ENCODE peak calls at places on chromosome 18, in seven cellular contexts. K is body of pancreas, E is heart left ventricle, Y is spleen, Z is breast epithelium, L is neural progenitor cell, H is esophagus squamous epithelium. W is an unnamed sample.

GRCh38 chr18:42614619-42615293 is 500.7 kb downstream of the RIT2 start:
- DNase-seq in K (no peak), E (peak), Y (no peak), Z (no peak), L (no peak), H (no peak), W (no peak)

GRCh38 chr18:75275226-75275625 is 64.6 kb downstream of the TSHZ1 start:
- DNase-seq in K (no peak), E (no peak), Y (no peak), Z (no peak), L (no peak), H (no peak), W (no peak)

GRCh38 chr18:10081477-10081876 is 167.7 kb downstream of the VAPA start:
- DNase-seq in K (no peak), E (no peak), Y (no peak), Z (no peak), L (no peak), H (no peak), W (no peak)

GRCh38 chr18:10142056-10142455 is 228.2 kb downstream of the VAPA start:
- DNase-seq in K (no peak), E (no peak), Y (no peak), Z (no peak), L (no peak), H (no peak), W (no peak)

GRCh38 chr18:55404811-55405654 is 183.0 kb downstream of the TCF4 start:
- DNase-seq in K (no peak), E (no peak), Y (no peak), Z (no peak), L (no peak), H (no peak), W (no peak)

GRCh38 chr18:54812885-54813284 is 15.4 kb upstream of the RAB27B start:
- DNase-seq in K (no peak), E (no peak), Y (no peak), Z (no peak), L (no peak), H (no peak), W (no peak)

GRCh38 chr18:615773-616172 is 19.0 kb downstream of the CLUL1 start:
- DNase-seq in K (peak), E (no peak), Y (no peak), Z (no peak), L (no peak), H (no peak), W (no peak)

GRCh38 chr18:47881752-47882455 is 48.6 kb downstream of the SMAD2 start:
- DNase-seq in K (no peak), E (no peak), Y (no peak), Z (no peak), L (no peak), H (no peak), W (no peak)

GRCh38 chr18:77702686-77703085 is 453.0 kb downstream of the GALR1 start:
- DNase-seq in K (no peak), E (no peak), Y (no peak), Z (no peak), L (peak), H (no peak), W (peak)

GRCh38 chr18:13660510-13660909 is 65.8 kb downstream of the FAM210A start:
- DNase-seq in K (no peak), E (no peak), Y (no peak), Z (no peak), L (no peak), H (no peak), W (no peak)

GRCh38 chr18:11676867-11677266 is 12.2 kb upstream of the GNAL start:
- DNase-seq in K (no peak), E (no peak), Y (no peak), Z (no peak), L (no peak), H (no peak), W (no peak)

GRCh38 chr18:32326450-32327309 is 136.8 kb downstream of the MEP1B start:
- DNase-seq in K (no peak), E (no peak), Y (no peak), Z (no peak), L (no peak), H (no peak), W (no peak)

GRCh38 chr18:34114996-34115395 is 109.7 kb downstream of the NOL4 start:
- DNase-seq in K (no peak), E (no peak), Y (no peak), Z (no peak), L (no peak), H (no peak), W (no peak)

GRCh38 chr18:77148289-77148688 is 15.7 kb upstream of the MBP start:
- DNase-seq in K (no peak), E (no peak), Y (no peak), Z (no peak), L (no peak), H (no peak), W (no peak)

GRCh38 chr18:68733693-68734092 is 18.8 kb upstream of the TMX3 start:
- DNase-seq in K (no peak), E (no peak), Y (no peak), Z (no peak), L (no peak), H (no peak), W (no peak)

GRCh38 chr18:22493940-22494339 is 76.2 kb upstream of the CTAGE1 start:
- DNase-seq in K (no peak), E (no peak), Y (no peak), Z (no peak), L (no peak), H (no peak), W (no peak)
- H3K27ac ChIP-seq in K (no peak), E (peak), Y (no peak), Z (no peak), L (no peak), H (no peak), W (no peak)

GRCh38 chr18:61322265-61322873 is 10.9 kb upstream of the CDH20 start:
- DNase-seq in K (peak), E (peak), Y (peak), Z (no peak), L (peak), H (no peak), W (peak)
- TF ChIP-seq CTCF in K (peak), E (peak), Y (peak), Z (peak), L (peak), H (peak), W (peak)

DNA sequence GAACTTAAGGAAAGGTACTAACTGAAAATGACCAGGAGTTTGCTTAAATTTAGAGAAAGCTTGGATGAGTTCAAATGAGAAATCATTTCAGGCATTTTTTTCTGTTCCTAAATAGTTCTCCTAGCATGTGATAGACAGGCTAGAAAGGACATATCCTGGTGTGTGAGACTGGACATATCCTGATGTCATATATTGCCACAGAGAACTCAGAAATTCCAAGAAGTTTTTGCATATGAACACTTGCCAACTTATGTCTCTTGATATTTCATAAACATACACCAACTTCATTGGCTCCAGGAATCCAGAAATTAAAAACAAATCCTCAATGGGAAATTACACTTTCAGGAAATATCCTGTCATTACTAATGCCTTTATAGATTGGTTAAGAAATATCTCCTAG is 2.9 kb upstream of the SERPINB4 start:
- DNase-seq in K (no peak), E (no peak), Y (no peak), Z (no peak), L (no peak), H (no peak), W (no peak)
- H3K27ac ChIP-seq in K (no peak), E (no peak), Y (no peak), Z (no peak), L (no peak), H (no peak), W (no peak)

DNA sequence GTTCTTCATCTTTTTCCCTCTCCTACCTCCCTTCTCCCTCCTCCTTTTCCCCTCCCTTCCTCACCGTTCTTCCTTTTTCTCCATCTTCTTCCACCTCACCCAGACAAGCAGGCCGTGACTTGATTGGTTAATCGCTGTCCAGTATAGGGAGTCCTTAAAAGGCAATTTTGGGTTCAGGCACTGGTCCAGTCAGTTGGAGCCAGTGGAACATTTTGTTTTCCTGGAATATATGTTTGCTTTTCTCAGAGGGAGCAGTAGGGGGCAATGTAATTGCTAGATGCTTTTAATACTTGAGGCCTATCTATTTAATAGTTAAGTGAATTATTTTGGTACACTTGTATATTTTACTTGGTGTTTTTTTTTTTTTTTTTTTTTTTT is 15.0 kb downstream of the ELAC1 start:
- DNase-seq in K (no peak), E (no peak), Y (no peak), Z (no peak), L (no peak), H (no peak), W (no peak)
- TF ChIP-seq CTCF in K (no peak), E (peak), Y (no peak), Z (no peak), L (no peak), H (no peak), W (no peak)

GRCh38 chr18:58247363-58247834 is 203.4 kb downstream of the NEDD4L start:
- DNase-seq in K (no peak), E (peak), Y (no peak), Z (no peak), L (peak), H (no peak), W (no peak)
- H3K27ac ChIP-seq in K (peak), E (peak), Y (no peak), Z (peak), L (no peak), H (peak), W (peak)

GRCh38 chr18:45284174-45284573 is 331.1 kb upstream of the SLC14A2 start:
- DNase-seq in K (no peak), E (no peak), Y (no peak), Z (no peak), L (no peak), H (no peak), W (no peak)

GRCh38 chr18:45280486-45281263 is 334.6 kb upstream of the SLC14A2 start:
- DNase-seq in K (no peak), E (no peak), Y (no peak), Z (no peak), L (no peak), H (no peak), W (no peak)

GRCh38 chr18:45277870-45278269 is 337.4 kb upstream of the SLC14A2 start:
- DNase-seq in K (no peak), E (no peak), Y (no peak), Z (no peak), L (no peak), H (no peak), W (no peak)

GRCh38 chr18:45285251-45285650 is 330.0 kb upstream of the SLC14A2 start:
- DNase-seq in K (no peak), E (no peak), Y (no peak), Z (no peak), L (no peak), H (no peak), W (no peak)

GRCh38 chr18:45282101-45282812 is 333.0 kb upstream of the SLC14A2 start:
- DNase-seq in K (no peak), E (no peak), Y (no peak), Z (no peak), L (no peak), H (no peak), W (no peak)
- TF ChIP-seq CTCF in K (no peak), E (no peak), Y (no peak), Z (no peak), L (no peak), H (no peak), W (no peak)

GRCh38 chr18:31189757-31190156 is 27.1 kb upstream of the DSC1 start:
- DNase-seq in K (no peak), E (no peak), Y (no peak), Z (no peak), L (no peak), H (no peak), W (no peak)

GRCh38 chr18:31185551-31185950 is 22.9 kb upstream of the DSC1 start:
- DNase-seq in K (no peak), E (no peak), Y (no peak), Z (no peak), L (no peak), H (no peak), W (no peak)

GRCh38 chr18:31195063-31195462 is 32.4 kb upstream of the DSC1 start:
- DNase-seq in K (no peak), E (no peak), Y (no peak), Z (no peak), L (no peak), H (no peak), W (no peak)

GRCh38 chr18:31192086-31192776 is 29.6 kb upstream of the DSC1 start:
- DNase-seq in K (no peak), E (no peak), Y (no peak), Z (no peak), L (no peak), H (no peak), W (no peak)

DNA sequence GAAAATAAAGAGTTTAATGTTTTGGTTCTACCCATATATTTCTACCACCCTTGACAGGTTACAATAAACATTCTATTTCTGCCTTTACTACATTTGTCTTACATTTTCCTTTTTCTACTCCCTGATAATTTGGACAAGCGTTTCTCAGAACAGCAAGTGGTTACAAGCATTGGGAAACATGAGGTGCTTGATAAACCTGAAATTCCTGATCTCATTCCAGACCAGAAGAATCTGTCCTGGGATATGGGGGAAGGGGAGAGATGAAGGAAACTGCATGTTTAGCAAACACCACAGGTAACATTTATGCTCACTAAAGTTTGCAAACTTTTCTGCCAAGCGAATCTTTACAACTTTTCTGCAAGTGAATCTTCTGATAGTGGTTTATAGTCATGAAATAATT is 28.3 kb upstream of the DSC1 start:
- DNase-seq in K (no peak), E (no peak), Y (no peak), Z (no peak), L (no peak), H (no peak), W (peak)
- H3K27ac ChIP-seq in K (no peak), E (no peak), Y (no peak), Z (no peak), L (no peak), H (peak), W (no peak)

W was measured in RWPE1.